ENCODE peak calls at places on chromosomes 13 and 19, in ten cellular contexts. One of them, this sample, is unnamed.
A peak's percentile ranks its signal among the peaks of the same experiment; 100 is the strongest.

GRCh38 chr13:102040812-102041211 is 361.0 kb downstream of the FGF14 start:
- DNase-seq in fibroblast of lung: no peak
- DNase-seq in dorsolateral prefrontal cortex: no peak
- DNase-seq in fibroblast of mammary gland: no peak
- DNase-seq in left ventricle myocardium inferior: no peak
- DNase-seq in pancreas: no peak
- DNase-seq in CD4-positive, CD25-positive, alpha-beta regulatory T cell: no peak
- DNase-seq in uterus: no peak
- DNase-seq in mammary epithelial cell: no peak
- DNase-seq in ovary: no peak
- DNase-seq in this sample: no peak

GRCh38 chr13:46948338-46948737 is 51.5 kb upstream of the HTR2A start:
- DNase-seq in dorsolateral prefrontal cortex: no peak
- DNase-seq in mammary epithelial cell: peak; percentile 75
- DNase-seq in fibroblast of mammary gland: no peak
- DNase-seq in pancreas: no peak
- DNase-seq in uterus: no peak
- DNase-seq in left ventricle myocardium inferior: no peak
- DNase-seq in CD4-positive, CD25-positive, alpha-beta regulatory T cell: no peak
- DNase-seq in fibroblast of lung: no peak
- DNase-seq in ovary: no peak
- DNase-seq in this sample: no peak

GRCh38 chr19:38665950-38666661 is 18.7 kb downstream of the ACTN4 start:
- DNase-seq in ovary: peak; percentile 77
- DNase-seq in CD4-positive, CD25-positive, alpha-beta regulatory T cell: no peak
- DNase-seq in fibroblast of mammary gland: no peak
- DNase-seq in fibroblast of lung: peak; percentile 79
- DNase-seq in uterus: peak; percentile 79
- DNase-seq in mammary epithelial cell: no peak
- DNase-seq in left ventricle myocardium inferior: peak; percentile 73
- DNase-seq in dorsolateral prefrontal cortex: no peak
- DNase-seq in pancreas: peak; percentile 72
- DNase-seq in this sample: no peak

GRCh38 chr19:29086182-29086581 is 126.8 kb downstream of the UQCRFS1 start:
- DNase-seq in mammary epithelial cell: no peak
- DNase-seq in CD4-positive, CD25-positive, alpha-beta regulatory T cell: no peak
- DNase-seq in ovary: no peak
- DNase-seq in pancreas: no peak
- DNase-seq in left ventricle myocardium inferior: no peak
- DNase-seq in dorsolateral prefrontal cortex: no peak
- DNase-seq in fibroblast of mammary gland: no peak
- DNase-seq in uterus: no peak
- DNase-seq in fibroblast of lung: no peak
- DNase-seq in this sample: no peak

GRCh38 chr13:112689498-112690241 is at the start of gene ATP11A:
- DNase-seq in left ventricle myocardium inferior: peak; percentile 95
- DNase-seq in ovary: peak; percentile 96
- DNase-seq in uterus: peak; percentile 94
- DNase-seq in dorsolateral prefrontal cortex: peak; percentile 90
- DNase-seq in CD4-positive, CD25-positive, alpha-beta regulatory T cell: peak; percentile 77
- DNase-seq in pancreas: peak; percentile 95
- DNase-seq in fibroblast of lung: peak; percentile 92
- DNase-seq in mammary epithelial cell: peak; percentile 86
- DNase-seq in fibroblast of mammary gland: peak; percentile 84
- DNase-seq in this sample: peak; percentile 41

GRCh38 chr19:31306006-31306753 is 43.1 kb downstream of the TSHZ3 start:
- DNase-seq in CD4-positive, CD25-positive, alpha-beta regulatory T cell: no peak
- DNase-seq in dorsolateral prefrontal cortex: no peak
- DNase-seq in left ventricle myocardium inferior: no peak
- DNase-seq in ovary: no peak
- DNase-seq in fibroblast of lung: no peak
- DNase-seq in mammary epithelial cell: no peak
- DNase-seq in pancreas: no peak
- DNase-seq in fibroblast of mammary gland: no peak
- DNase-seq in uterus: no peak
- DNase-seq in this sample: no peak

GRCh38 chr19:49570138-49570856 is 10.1 kb downstream of the NOSIP start:
- DNase-seq in left ventricle myocardium inferior: no peak
- DNase-seq in ovary: peak; percentile 62
- DNase-seq in mammary epithelial cell: peak; percentile 58
- DNase-seq in fibroblast of lung: peak; percentile 71
- DNase-seq in pancreas: peak; percentile 35
- DNase-seq in fibroblast of mammary gland: peak; percentile 91
- DNase-seq in CD4-positive, CD25-positive, alpha-beta regulatory T cell: peak; percentile 68
- DNase-seq in dorsolateral prefrontal cortex: no peak
- DNase-seq in uterus: peak; percentile 43
- DNase-seq in this sample: peak; percentile 77

GRCh38 chr13:51579676-51580075 is 4.6 kb upstream of the WDFY2 start:
- DNase-seq in fibroblast of lung: no peak
- DNase-seq in uterus: no peak
- DNase-seq in ovary: no peak
- DNase-seq in pancreas: no peak
- DNase-seq in CD4-positive, CD25-positive, alpha-beta regulatory T cell: no peak
- DNase-seq in dorsolateral prefrontal cortex: no peak
- DNase-seq in mammary epithelial cell: no peak
- DNase-seq in fibroblast of mammary gland: no peak
- DNase-seq in left ventricle myocardium inferior: no peak
- DNase-seq in this sample: no peak

GRCh38 chr13:99843872-99844271 is 127.7 kb downstream of the ZIC5 start:
- DNase-seq in uterus: no peak
- DNase-seq in fibroblast of lung: no peak
- DNase-seq in dorsolateral prefrontal cortex: no peak
- DNase-seq in left ventricle myocardium inferior: no peak
- DNase-seq in ovary: no peak
- DNase-seq in mammary epithelial cell: no peak
- DNase-seq in fibroblast of mammary gland: no peak
- DNase-seq in pancreas: no peak
- DNase-seq in CD4-positive, CD25-positive, alpha-beta regulatory T cell: no peak
- DNase-seq in this sample: no peak

GRCh38 chr13:31987071-31987470 is 44.5 kb upstream of the FRY start:
- DNase-seq in mammary epithelial cell: no peak
- DNase-seq in left ventricle myocardium inferior: no peak
- DNase-seq in pancreas: no peak
- DNase-seq in CD4-positive, CD25-positive, alpha-beta regulatory T cell: no peak
- DNase-seq in fibroblast of lung: no peak
- DNase-seq in ovary: no peak
- DNase-seq in fibroblast of mammary gland: no peak
- DNase-seq in dorsolateral prefrontal cortex: no peak
- DNase-seq in uterus: no peak
- DNase-seq in this sample: no peak

GRCh38 chr19:49326165-49326704 is 1.2 kb upstream of the SLC6A16 start:
- DNase-seq in uterus: no peak
- DNase-seq in CD4-positive, CD25-positive, alpha-beta regulatory T cell: no peak
- DNase-seq in ovary: no peak
- DNase-seq in dorsolateral prefrontal cortex: no peak
- DNase-seq in mammary epithelial cell: no peak
- DNase-seq in left ventricle myocardium inferior: no peak
- DNase-seq in pancreas: no peak
- DNase-seq in fibroblast of lung: no peak
- DNase-seq in fibroblast of mammary gland: no peak
- DNase-seq in this sample: no peak

GRCh38 chr13:41356788-41357187 is 45.7 kb downstream of the NAA16 start:
- DNase-seq in ovary: no peak
- DNase-seq in pancreas: no peak
- DNase-seq in left ventricle myocardium inferior: no peak
- DNase-seq in dorsolateral prefrontal cortex: no peak
- DNase-seq in CD4-positive, CD25-positive, alpha-beta regulatory T cell: peak; percentile 9
- DNase-seq in fibroblast of mammary gland: no peak
- DNase-seq in uterus: no peak
- DNase-seq in fibroblast of lung: no peak
- DNase-seq in mammary epithelial cell: no peak
- DNase-seq in this sample: no peak

GRCh38 chr13:33316890-33317289 is 31.3 kb upstream of the STARD13 start:
- DNase-seq in ovary: no peak
- DNase-seq in uterus: no peak
- DNase-seq in fibroblast of lung: no peak
- DNase-seq in mammary epithelial cell: no peak
- DNase-seq in fibroblast of mammary gland: no peak
- DNase-seq in pancreas: no peak
- DNase-seq in CD4-positive, CD25-positive, alpha-beta regulatory T cell: no peak
- DNase-seq in left ventricle myocardium inferior: no peak
- DNase-seq in dorsolateral prefrontal cortex: no peak
- DNase-seq in this sample: no peak

GRCh38 chr13:97710797-97711196 is 242.7 kb upstream of the IPO5 start:
- DNase-seq in fibroblast of mammary gland: no peak
- DNase-seq in dorsolateral prefrontal cortex: no peak
- DNase-seq in fibroblast of lung: no peak
- DNase-seq in pancreas: no peak
- DNase-seq in ovary: no peak
- DNase-seq in CD4-positive, CD25-positive, alpha-beta regulatory T cell: no peak
- DNase-seq in mammary epithelial cell: no peak
- DNase-seq in left ventricle myocardium inferior: no peak
- DNase-seq in uterus: no peak
- DNase-seq in this sample: no peak

GRCh38 chr19:5434970-5435641 is 20.1 kb upstream of the ZNRF4 start:
- DNase-seq in mammary epithelial cell: peak; percentile 78
- DNase-seq in fibroblast of mammary gland: peak; percentile 92
- DNase-seq in left ventricle myocardium inferior: no peak
- DNase-seq in dorsolateral prefrontal cortex: peak; percentile 52
- DNase-seq in pancreas: no peak
- DNase-seq in fibroblast of lung: peak; percentile 98
- DNase-seq in CD4-positive, CD25-positive, alpha-beta regulatory T cell: no peak
- DNase-seq in uterus: no peak
- DNase-seq in ovary: no peak
- DNase-seq in this sample: peak; percentile 48

GRCh38 chr19:45591004-45591637 is 6.5 kb upstream of the OPA3 start:
- DNase-seq in dorsolateral prefrontal cortex: no peak
- DNase-seq in CD4-positive, CD25-positive, alpha-beta regulatory T cell: no peak
- DNase-seq in mammary epithelial cell: peak; percentile 34
- DNase-seq in ovary: no peak
- DNase-seq in left ventricle myocardium inferior: no peak
- DNase-seq in fibroblast of mammary gland: peak; percentile 39
- DNase-seq in pancreas: peak; percentile 65
- DNase-seq in uterus: no peak
- DNase-seq in fibroblast of lung: peak; percentile 34
- DNase-seq in this sample: no peak

GRCh38 chr13:48492123-48493075 is 40.5 kb downstream of the RCBTB2 start:
- DNase-seq in left ventricle myocardium inferior: peak; percentile 82
- DNase-seq in fibroblast of mammary gland: peak; percentile 64
- DNase-seq in fibroblast of lung: no peak
- DNase-seq in mammary epithelial cell: peak; percentile 57
- DNase-seq in pancreas: no peak
- DNase-seq in CD4-positive, CD25-positive, alpha-beta regulatory T cell: peak; percentile 53
- DNase-seq in ovary: peak; percentile 75
- DNase-seq in dorsolateral prefrontal cortex: peak; percentile 64
- DNase-seq in uterus: peak; percentile 68
- DNase-seq in this sample: peak; percentile 69
- H3K4me3 ChIP-seq in left ventricle myocardium inferior: peak overlapping the region; percentile 51
- H3K4me3 ChIP-seq in fibroblast of mammary gland: no peak overlapping the region
- H3K4me3 ChIP-seq in fibroblast of lung: peak overlapping the region; percentile 40
- H3K4me3 ChIP-seq in mammary epithelial cell: peak overlapping the region; percentile 12
- H3K4me3 ChIP-seq in pancreas: no peak overlapping the region
- H3K4me3 ChIP-seq in CD4-positive, CD25-positive, alpha-beta regulatory T cell: peak overlapping the region; percentile 79
- H3K4me3 ChIP-seq in ovary: peak overlapping the region; percentile 1
- H3K4me3 ChIP-seq in dorsolateral prefrontal cortex: peak overlapping the region; percentile 38
- H3K4me3 ChIP-seq in uterus: peak overlapping the region; percentile 12
- H3K4me3 ChIP-seq in this sample: peak overlapping the region; percentile 33

DNA sequence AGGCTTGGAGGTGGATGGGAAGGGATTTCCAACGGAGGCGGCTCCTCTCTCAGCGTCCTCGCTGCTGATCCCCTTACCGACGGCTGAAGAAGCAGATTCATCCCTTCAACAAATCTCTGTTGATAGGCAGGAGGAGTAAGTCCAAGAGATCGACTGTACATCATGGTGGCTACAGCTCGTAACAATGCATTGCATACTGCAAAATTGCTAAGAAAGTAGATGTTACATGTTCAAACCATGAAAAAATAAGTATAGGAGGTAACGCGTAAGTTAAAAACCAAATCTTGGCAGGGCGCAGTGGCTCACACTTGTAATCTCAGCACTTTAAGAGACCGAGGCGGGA is 468 bp upstream of the SLC39A3 start:
- DNase-seq in CD4-positive, CD25-positive, alpha-beta regulatory T cell: no peak
- DNase-seq in fibroblast of lung: no peak
- DNase-seq in uterus: no peak
- DNase-seq in pancreas: no peak
- DNase-seq in left ventricle myocardium inferior: no peak
- DNase-seq in fibroblast of mammary gland: no peak
- DNase-seq in dorsolateral prefrontal cortex: no peak
- DNase-seq in mammary epithelial cell: no peak
- DNase-seq in ovary: no peak
- DNase-seq in this sample: no peak
- H3K4me3 ChIP-seq in CD4-positive, CD25-positive, alpha-beta regulatory T cell: peak overlapping the region; percentile 15
- H3K4me3 ChIP-seq in fibroblast of lung: no peak overlapping the region
- H3K4me3 ChIP-seq in uterus: no peak overlapping the region
- H3K4me3 ChIP-seq in pancreas: no peak overlapping the region
- H3K4me3 ChIP-seq in left ventricle myocardium inferior: peak overlapping the region; percentile 98
- H3K4me3 ChIP-seq in fibroblast of mammary gland: no peak overlapping the region
- H3K4me3 ChIP-seq in dorsolateral prefrontal cortex: peak overlapping the region; percentile 98
- H3K4me3 ChIP-seq in mammary epithelial cell: no peak overlapping the region
- H3K4me3 ChIP-seq in ovary: no peak overlapping the region
- H3K4me3 ChIP-seq in this sample: no peak overlapping the region

GRCh38 chr19:19460258-19460731 is 54.8 kb downstream of the GATAD2A start:
- DNase-seq in uterus: no peak
- DNase-seq in fibroblast of lung: no peak
- DNase-seq in dorsolateral prefrontal cortex: no peak
- DNase-seq in ovary: no peak
- DNase-seq in mammary epithelial cell: no peak
- DNase-seq in fibroblast of mammary gland: peak; percentile 32
- DNase-seq in CD4-positive, CD25-positive, alpha-beta regulatory T cell: no peak
- DNase-seq in left ventricle myocardium inferior: no peak
- DNase-seq in pancreas: no peak
- DNase-seq in this sample: no peak
- H3K4me3 ChIP-seq in uterus: no peak overlapping the region
- H3K4me3 ChIP-seq in fibroblast of lung: no peak overlapping the region
- H3K4me3 ChIP-seq in dorsolateral prefrontal cortex: no peak overlapping the region
- H3K4me3 ChIP-seq in ovary: no peak overlapping the region
- H3K4me3 ChIP-seq in mammary epithelial cell: no peak overlapping the region
- H3K4me3 ChIP-seq in fibroblast of mammary gland: no peak overlapping the region
- H3K4me3 ChIP-seq in CD4-positive, CD25-positive, alpha-beta regulatory T cell: peak overlapping the region; percentile 78
- H3K4me3 ChIP-seq in left ventricle myocardium inferior: peak overlapping the region; percentile 31
- H3K4me3 ChIP-seq in pancreas: no peak overlapping the region
- H3K4me3 ChIP-seq in this sample: peak overlapping the region; percentile 5

DNA sequence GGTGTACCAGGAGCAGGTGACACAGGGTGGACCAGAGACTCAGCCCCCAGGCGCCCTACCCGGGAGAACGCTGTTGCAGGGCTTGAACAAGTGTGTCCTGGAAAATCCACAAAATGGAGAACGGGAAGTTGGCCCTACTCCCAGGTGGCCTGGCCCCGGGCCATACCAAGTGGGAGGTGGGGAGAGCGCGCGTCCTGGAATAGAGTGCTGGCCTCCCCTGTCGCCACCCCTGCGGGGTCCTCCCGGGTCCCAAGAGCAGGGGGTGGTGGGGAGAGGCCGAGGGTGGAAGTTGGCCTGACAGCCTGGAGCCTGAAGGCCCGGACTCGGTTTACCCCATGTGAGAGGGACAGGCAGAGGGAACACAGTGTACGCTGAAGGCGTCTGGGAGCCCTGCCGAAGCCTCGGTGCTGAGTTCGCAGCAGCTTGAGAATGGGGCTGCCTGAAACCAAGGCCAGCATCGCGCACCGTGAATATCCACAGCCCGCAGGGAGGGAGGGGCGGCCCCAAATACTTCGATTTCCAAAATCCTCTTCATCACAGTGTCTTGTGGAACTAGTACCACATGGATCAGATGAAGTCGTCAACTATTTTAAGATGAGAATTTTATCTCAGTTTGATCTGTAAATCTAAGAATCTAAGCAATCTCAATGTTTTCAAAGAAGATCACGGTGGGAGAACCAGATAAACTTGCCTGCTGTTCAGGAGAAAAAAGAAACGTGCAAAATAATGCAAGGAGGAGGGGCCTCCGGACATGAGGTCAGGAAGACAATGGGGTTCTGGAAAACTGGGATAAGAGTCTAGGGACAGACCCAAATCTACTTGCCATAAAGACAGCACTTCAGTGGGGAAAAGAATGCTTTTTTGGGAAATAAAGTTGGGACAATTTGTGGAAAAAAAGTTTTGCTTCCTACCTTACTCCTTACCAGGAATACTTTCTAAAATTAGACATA is 10.4 kb upstream of the KLF16 start:
- DNase-seq in uterus: peak; percentile 68
- DNase-seq in ovary: peak; percentile 88
- DNase-seq in dorsolateral prefrontal cortex: peak; percentile 65
- DNase-seq in CD4-positive, CD25-positive, alpha-beta regulatory T cell: no peak
- DNase-seq in pancreas: peak; percentile 78
- DNase-seq in mammary epithelial cell: no peak
- DNase-seq in fibroblast of lung: no peak
- DNase-seq in fibroblast of mammary gland: peak; percentile 47
- DNase-seq in left ventricle myocardium inferior: peak; percentile 67
- DNase-seq in this sample: no peak
- H3K4me3 ChIP-seq in uterus: peak overlapping the region; percentile 10
- H3K4me3 ChIP-seq in ovary: peak overlapping the region; percentile 17
- H3K4me3 ChIP-seq in dorsolateral prefrontal cortex: peak overlapping the region; percentile 98
- H3K4me3 ChIP-seq in CD4-positive, CD25-positive, alpha-beta regulatory T cell: peak overlapping the region; percentile 91
- H3K4me3 ChIP-seq in pancreas: peak overlapping the region; percentile 95
- H3K4me3 ChIP-seq in mammary epithelial cell: peak overlapping the region; percentile 15
- H3K4me3 ChIP-seq in fibroblast of lung: no peak overlapping the region
- H3K4me3 ChIP-seq in fibroblast of mammary gland: peak overlapping the region; percentile 88
- H3K4me3 ChIP-seq in left ventricle myocardium inferior: peak overlapping the region; percentile 99
- H3K4me3 ChIP-seq in this sample: peak overlapping the region; percentile 52